ENCODE peak calls at places on chromosome 20, in six cellular contexts. One of them, this sample, is unnamed. For H3K4me1, the result is how much of the 10 kb centered on the place peaks cover.

GRCh38 chr20:1242530-1242929 is 16.7 kb downstream of the RAD21L1 start:
- DNase-seq in CD4-positive, CD25-positive, alpha-beta regulatory T cell: no peak
- DNase-seq in stomach: no peak
- DNase-seq in CD8-positive, alpha-beta T cell: no peak
- DNase-seq in left ventricle myocardium inferior: no peak
- DNase-seq in sigmoid colon: no peak
- DNase-seq in this sample: no peak

GRCh38 chr20:38875170-38875993 is 50.8 kb upstream of the FAM83D start:
- DNase-seq in sigmoid colon: no peak
- DNase-seq in left ventricle myocardium inferior: no peak
- DNase-seq in CD8-positive, alpha-beta T cell: peak
- DNase-seq in stomach: no peak
- DNase-seq in CD4-positive, CD25-positive, alpha-beta regulatory T cell: peak
- DNase-seq in this sample: peak

GRCh38 chr20:33999025-33999629 is 5.4 kb downstream of the RALY start:
- DNase-seq in CD8-positive, alpha-beta T cell: no peak
- DNase-seq in stomach: no peak
- DNase-seq in sigmoid colon: no peak
- DNase-seq in left ventricle myocardium inferior: no peak
- DNase-seq in CD4-positive, CD25-positive, alpha-beta regulatory T cell: no peak
- DNase-seq in this sample: no peak

GRCh38 chr20:17494201-17494600 is 37.0 kb downstream of the BFSP1 start:
- DNase-seq in CD8-positive, alpha-beta T cell: no peak
- DNase-seq in stomach: no peak
- DNase-seq in CD4-positive, CD25-positive, alpha-beta regulatory T cell: no peak
- DNase-seq in left ventricle myocardium inferior: no peak
- DNase-seq in sigmoid colon: peak
- DNase-seq in this sample: no peak

GRCh38 chr20:4006640-4007039 is 8.7 kb downstream of the RNF24 start:
- DNase-seq in sigmoid colon: peak
- DNase-seq in CD4-positive, CD25-positive, alpha-beta regulatory T cell: no peak
- DNase-seq in CD8-positive, alpha-beta T cell: no peak
- DNase-seq in stomach: peak
- DNase-seq in left ventricle myocardium inferior: peak
- DNase-seq in this sample: no peak

GRCh38 chr20:42483694-42484303 is 705.9 kb downstream of the PTPRT start:
- DNase-seq in CD4-positive, CD25-positive, alpha-beta regulatory T cell: no peak
- DNase-seq in stomach: no peak
- DNase-seq in CD8-positive, alpha-beta T cell: no peak
- DNase-seq in sigmoid colon: no peak
- DNase-seq in left ventricle myocardium inferior: no peak
- DNase-seq in this sample: peak

GRCh38 chr20:24698189-24698588 is 228.8 kb downstream of the SYNDIG1 start:
- DNase-seq in CD8-positive, alpha-beta T cell: no peak
- DNase-seq in left ventricle myocardium inferior: no peak
- DNase-seq in CD4-positive, CD25-positive, alpha-beta regulatory T cell: no peak
- DNase-seq in stomach: peak
- DNase-seq in sigmoid colon: peak
- DNase-seq in this sample: no peak

GRCh38 chr20:38190936-38191371 is 25.9 kb upstream of the TGM2 start:
- DNase-seq in CD8-positive, alpha-beta T cell: no peak
- DNase-seq in stomach: no peak
- DNase-seq in left ventricle myocardium inferior: peak
- DNase-seq in CD4-positive, CD25-positive, alpha-beta regulatory T cell: no peak
- DNase-seq in sigmoid colon: peak
- DNase-seq in this sample: no peak

GRCh38 chr20:45945678-45946148 is 11.2 kb downstream of the PCIF1 start:
- DNase-seq in CD8-positive, alpha-beta T cell: no peak
- DNase-seq in stomach: no peak
- DNase-seq in CD4-positive, CD25-positive, alpha-beta regulatory T cell: no peak
- DNase-seq in left ventricle myocardium inferior: no peak
- DNase-seq in sigmoid colon: no peak
- DNase-seq in this sample: no peak

GRCh38 chr20:40564997-40565680 is 123.9 kb downstream of the MAFB start:
- DNase-seq in sigmoid colon: no peak
- DNase-seq in CD4-positive, CD25-positive, alpha-beta regulatory T cell: no peak
- DNase-seq in left ventricle myocardium inferior: no peak
- DNase-seq in CD8-positive, alpha-beta T cell: no peak
- DNase-seq in stomach: no peak
- DNase-seq in this sample: peak

GRCh38 chr20:409697-410559 is 1.8 kb downstream of the RBCK1 start:
- DNase-seq in stomach: no peak
- DNase-seq in CD8-positive, alpha-beta T cell: no peak
- DNase-seq in left ventricle myocardium inferior: no peak
- DNase-seq in sigmoid colon: no peak
- DNase-seq in CD4-positive, CD25-positive, alpha-beta regulatory T cell: peak
- DNase-seq in this sample: peak

GRCh38 chr20:19897891-19898290 is 119.3 kb upstream of the NAA20 start:
- DNase-seq in CD8-positive, alpha-beta T cell: no peak
- DNase-seq in CD4-positive, CD25-positive, alpha-beta regulatory T cell: no peak
- DNase-seq in sigmoid colon: no peak
- DNase-seq in stomach: no peak
- DNase-seq in left ventricle myocardium inferior: no peak
- DNase-seq in this sample: no peak

GRCh38 chr20:19890358-19891117 is 126.6 kb upstream of the NAA20 start:
- DNase-seq in CD8-positive, alpha-beta T cell: no peak
- DNase-seq in stomach: no peak
- DNase-seq in CD4-positive, CD25-positive, alpha-beta regulatory T cell: no peak
- DNase-seq in left ventricle myocardium inferior: no peak
- DNase-seq in sigmoid colon: no peak
- DNase-seq in this sample: peak

GRCh38 chr20:19889011-19889953 is 127.9 kb upstream of the NAA20 start:
- DNase-seq in stomach: no peak
- DNase-seq in CD4-positive, CD25-positive, alpha-beta regulatory T cell: no peak
- DNase-seq in CD8-positive, alpha-beta T cell: no peak
- DNase-seq in left ventricle myocardium inferior: peak
- DNase-seq in sigmoid colon: peak
- DNase-seq in this sample: peak

GRCh38 chr20:19895761-19896160 is 121.4 kb upstream of the NAA20 start:
- DNase-seq in CD4-positive, CD25-positive, alpha-beta regulatory T cell: no peak
- DNase-seq in left ventricle myocardium inferior: no peak
- DNase-seq in stomach: no peak
- DNase-seq in sigmoid colon: no peak
- DNase-seq in CD8-positive, alpha-beta T cell: no peak
- DNase-seq in this sample: no peak

GRCh38 chr20:19893356-19893755 is 123.8 kb upstream of the NAA20 start:
- DNase-seq in stomach: no peak
- DNase-seq in CD8-positive, alpha-beta T cell: no peak
- DNase-seq in left ventricle myocardium inferior: no peak
- DNase-seq in CD4-positive, CD25-positive, alpha-beta regulatory T cell: no peak
- DNase-seq in sigmoid colon: no peak
- DNase-seq in this sample: no peak
- H3K4me1 ChIP-seq in stomach: under half
- H3K4me1 ChIP-seq in CD8-positive, alpha-beta T cell: under half
- H3K4me1 ChIP-seq in left ventricle myocardium inferior: half or more
- H3K4me1 ChIP-seq in CD4-positive, CD25-positive, alpha-beta regulatory T cell: under half
- H3K4me1 ChIP-seq in sigmoid colon: under half
- H3K4me1 ChIP-seq in this sample: under half

GRCh38 chr20:43972692-43973091 is 58.0 kb downstream of the TOX2 start:
- DNase-seq in sigmoid colon: no peak
- DNase-seq in CD4-positive, CD25-positive, alpha-beta regulatory T cell: no peak
- DNase-seq in CD8-positive, alpha-beta T cell: no peak
- DNase-seq in stomach: no peak
- DNase-seq in left ventricle myocardium inferior: no peak
- DNase-seq in this sample: no peak
- H3K4me3 ChIP-seq in sigmoid colon: no peak
- H3K4me3 ChIP-seq in CD4-positive, CD25-positive, alpha-beta regulatory T cell: no peak
- H3K4me3 ChIP-seq in CD8-positive, alpha-beta T cell: no peak
- H3K4me3 ChIP-seq in stomach: no peak
- H3K4me3 ChIP-seq in left ventricle myocardium inferior: no peak
- H3K4me3 ChIP-seq in this sample: no peak

GRCh38 chr20:36259177-36259835 is 23.0 kb downstream of the AAR2 start:
- DNase-seq in sigmoid colon: peak
- DNase-seq in CD4-positive, CD25-positive, alpha-beta regulatory T cell: no peak
- DNase-seq in CD8-positive, alpha-beta T cell: no peak
- DNase-seq in left ventricle myocardium inferior: no peak
- DNase-seq in stomach: no peak
- DNase-seq in this sample: no peak
- H3K4me1 ChIP-seq in sigmoid colon: under half
- H3K4me1 ChIP-seq in CD4-positive, CD25-positive, alpha-beta regulatory T cell: under half
- H3K4me1 ChIP-seq in CD8-positive, alpha-beta T cell: under half
- H3K4me1 ChIP-seq in left ventricle myocardium inferior: under half
- H3K4me1 ChIP-seq in stomach: under half
- H3K4me1 ChIP-seq in this sample: under half

GRCh38 chr20:32625996-32626395 is 40.9 kb upstream of the NOL4L start:
- DNase-seq in CD8-positive, alpha-beta T cell: no peak
- DNase-seq in left ventricle myocardium inferior: no peak
- DNase-seq in sigmoid colon: no peak
- DNase-seq in stomach: no peak
- DNase-seq in CD4-positive, CD25-positive, alpha-beta regulatory T cell: no peak
- DNase-seq in this sample: no peak

GRCh38 chr20:32624687-32625345 is 39.7 kb upstream of the NOL4L start:
- DNase-seq in sigmoid colon: no peak
- DNase-seq in CD4-positive, CD25-positive, alpha-beta regulatory T cell: no peak
- DNase-seq in CD8-positive, alpha-beta T cell: no peak
- DNase-seq in stomach: no peak
- DNase-seq in left ventricle myocardium inferior: no peak
- DNase-seq in this sample: no peak

GRCh38 chr20:32626859-32627636 is 41.9 kb upstream of the NOL4L start:
- DNase-seq in CD8-positive, alpha-beta T cell: no peak
- DNase-seq in CD4-positive, CD25-positive, alpha-beta regulatory T cell: peak
- DNase-seq in left ventricle myocardium inferior: no peak
- DNase-seq in stomach: peak
- DNase-seq in sigmoid colon: no peak
- DNase-seq in this sample: peak

GRCh38 chr20:32628960-32629530 is 43.9 kb upstream of the NOL4L start:
- DNase-seq in CD4-positive, CD25-positive, alpha-beta regulatory T cell: no peak
- DNase-seq in sigmoid colon: no peak
- DNase-seq in stomach: no peak
- DNase-seq in CD8-positive, alpha-beta T cell: no peak
- DNase-seq in left ventricle myocardium inferior: no peak
- DNase-seq in this sample: peak

GRCh38 chr20:32626407-32626806 is 41.3 kb upstream of the NOL4L start:
- DNase-seq in stomach: no peak
- DNase-seq in CD8-positive, alpha-beta T cell: no peak
- DNase-seq in left ventricle myocardium inferior: no peak
- DNase-seq in CD4-positive, CD25-positive, alpha-beta regulatory T cell: no peak
- DNase-seq in sigmoid colon: no peak
- DNase-seq in this sample: no peak
- H3K4me3 ChIP-seq in stomach: no peak
- H3K4me3 ChIP-seq in CD8-positive, alpha-beta T cell: no peak
- H3K4me3 ChIP-seq in left ventricle myocardium inferior: no peak
- H3K4me3 ChIP-seq in CD4-positive, CD25-positive, alpha-beta regulatory T cell: no peak
- H3K4me3 ChIP-seq in sigmoid colon: no peak
- H3K4me3 ChIP-seq in this sample: no peak

GRCh38 chr20:47454298-47455132 is 47.2 kb upstream of the NCOA3 start:
- DNase-seq in sigmoid colon: no peak
- DNase-seq in CD8-positive, alpha-beta T cell: no peak
- DNase-seq in stomach: no peak
- DNase-seq in left ventricle myocardium inferior: no peak
- DNase-seq in CD4-positive, CD25-positive, alpha-beta regulatory T cell: no peak
- DNase-seq in this sample: no peak
- H3K4me1 ChIP-seq in sigmoid colon: under half
- H3K4me1 ChIP-seq in CD8-positive, alpha-beta T cell: under half
- H3K4me1 ChIP-seq in stomach: under half
- H3K4me1 ChIP-seq in left ventricle myocardium inferior: under half
- H3K4me1 ChIP-seq in CD4-positive, CD25-positive, alpha-beta regulatory T cell: under half
- H3K4me1 ChIP-seq in this sample: under half

GRCh38 chr20:58228103-58228483 is 360 bp downstream of the ANKRD60 start:
- DNase-seq in stomach: no peak
- DNase-seq in CD8-positive, alpha-beta T cell: no peak
- DNase-seq in sigmoid colon: peak
- DNase-seq in CD4-positive, CD25-positive, alpha-beta regulatory T cell: no peak
- DNase-seq in left ventricle myocardium inferior: no peak
- DNase-seq in this sample: no peak
- H3K4me3 ChIP-seq in stomach: peak
- H3K4me3 ChIP-seq in CD8-positive, alpha-beta T cell: no peak
- H3K4me3 ChIP-seq in sigmoid colon: peak
- H3K4me3 ChIP-seq in CD4-positive, CD25-positive, alpha-beta regulatory T cell: no peak
- H3K4me3 ChIP-seq in left ventricle myocardium inferior: peak
- H3K4me3 ChIP-seq in this sample: no peak

DNA sequence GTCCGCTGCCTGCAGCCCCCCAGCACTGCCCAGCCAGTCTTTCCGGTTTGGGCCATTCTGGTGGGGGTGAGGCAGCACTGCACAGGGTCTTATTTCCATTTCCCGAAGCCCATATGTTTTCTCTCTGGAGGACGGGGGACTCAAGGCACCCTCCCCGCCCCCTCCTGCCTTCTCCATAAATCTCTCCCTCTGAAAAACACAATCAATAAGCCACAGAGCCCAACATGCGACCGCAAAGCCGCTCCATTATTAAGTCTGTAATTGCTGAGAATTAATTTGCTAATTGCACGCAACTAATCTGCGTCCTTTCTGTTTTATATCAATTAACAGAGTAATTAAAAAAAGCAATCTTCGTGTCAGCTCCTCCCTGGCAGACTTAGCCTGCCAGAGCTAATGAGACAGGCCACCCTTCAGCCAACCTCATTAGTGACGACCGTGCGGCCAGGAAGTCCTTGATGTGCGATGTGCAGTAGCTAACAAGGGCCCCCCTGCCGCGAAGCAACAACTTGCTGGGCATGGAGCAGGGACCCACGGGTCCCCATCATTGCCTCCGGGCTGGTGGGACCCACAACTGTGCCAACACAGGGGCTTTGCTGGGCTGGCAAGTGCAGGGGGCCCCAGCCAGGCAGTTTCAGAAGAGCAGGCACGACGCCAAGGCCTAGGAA is 97.0 kb downstream of the YTHDF1 start:
- DNase-seq in CD8-positive, alpha-beta T cell: no peak
- DNase-seq in stomach: no peak
- DNase-seq in CD4-positive, CD25-positive, alpha-beta regulatory T cell: no peak
- DNase-seq in left ventricle myocardium inferior: no peak
- DNase-seq in sigmoid colon: no peak
- DNase-seq in this sample: no peak
- H3K4me1 ChIP-seq in CD8-positive, alpha-beta T cell: under half
- H3K4me1 ChIP-seq in stomach: under half
- H3K4me1 ChIP-seq in CD4-positive, CD25-positive, alpha-beta regulatory T cell: under half
- H3K4me1 ChIP-seq in left ventricle myocardium inferior: under half
- H3K4me1 ChIP-seq in sigmoid colon: under half
- H3K4me1 ChIP-seq in this sample: under half

GRCh38 chr20:62141397-62142251 is 1.6 kb downstream of the PSMA7 start:
- DNase-seq in left ventricle myocardium inferior: no peak
- DNase-seq in CD8-positive, alpha-beta T cell: peak
- DNase-seq in stomach: no peak
- DNase-seq in sigmoid colon: no peak
- DNase-seq in CD4-positive, CD25-positive, alpha-beta regulatory T cell: peak
- DNase-seq in this sample: peak
- H3K4me3 ChIP-seq in left ventricle myocardium inferior: peak
- H3K4me3 ChIP-seq in CD8-positive, alpha-beta T cell: peak
- H3K4me3 ChIP-seq in stomach: peak
- H3K4me3 ChIP-seq in sigmoid colon: peak
- H3K4me3 ChIP-seq in CD4-positive, CD25-positive, alpha-beta regulatory T cell: peak
- H3K4me3 ChIP-seq in this sample: peak

GRCh38 chr20:47506335-47506734 is 4.6 kb downstream of the NCOA3 start:
- DNase-seq in CD8-positive, alpha-beta T cell: no peak
- DNase-seq in sigmoid colon: no peak
- DNase-seq in left ventricle myocardium inferior: no peak
- DNase-seq in stomach: no peak
- DNase-seq in CD4-positive, CD25-positive, alpha-beta regulatory T cell: no peak
- DNase-seq in this sample: no peak
- H3K4me1 ChIP-seq in CD8-positive, alpha-beta T cell: under half
- H3K4me1 ChIP-seq in sigmoid colon: under half
- H3K4me1 ChIP-seq in left ventricle myocardium inferior: half or more
- H3K4me1 ChIP-seq in stomach: under half
- H3K4me1 ChIP-seq in CD4-positive, CD25-positive, alpha-beta regulatory T cell: half or more
- H3K4me1 ChIP-seq in this sample: under half